ENCODE peak calls at places on chromosomes 4 and X, in six cellular contexts. One of them, this sample, is unnamed.

GRCh38 chr4:184448828-184449227 is 25.5 kb downstream of the IRF2 start:
- DNase-seq in esophagus squamous epithelium: no peak
- DNase-seq in spleen: no peak
- DNase-seq in NB4: peak
- DNase-seq in K562: no peak
- DNase-seq in stomach: no peak
- DNase-seq in this sample: peak

GRCh38 chr4:164700471-164700870 is 53.5 kb upstream of the SMIM31 start:
- DNase-seq in spleen: peak
- DNase-seq in esophagus squamous epithelium: no peak
- DNase-seq in K562: peak
- DNase-seq in NB4: peak
- DNase-seq in stomach: no peak
- DNase-seq in this sample: peak

GRCh38 chrX:131677655-131678628 is 134.1 kb downstream of the OR13H1 start:
- DNase-seq in NB4: peak
- DNase-seq in esophagus squamous epithelium: no peak
- DNase-seq in K562: peak
- DNase-seq in spleen: peak
- DNase-seq in stomach: peak
- DNase-seq in this sample: peak

GRCh38 chrX:73262991-73263390 is 48.3 kb upstream of the NAP1L2 start:
- DNase-seq in esophagus squamous epithelium: no peak
- DNase-seq in spleen: no peak
- DNase-seq in stomach: no peak
- DNase-seq in K562: peak
- DNase-seq in NB4: peak
- DNase-seq in this sample: peak

GRCh38 chr4:140924761-140925392 is 168.7 kb upstream of the TBC1D9 start:
- DNase-seq in stomach: no peak
- DNase-seq in spleen: no peak
- DNase-seq in NB4: no peak
- DNase-seq in K562: no peak
- DNase-seq in esophagus squamous epithelium: no peak
- DNase-seq in this sample: no peak

GRCh38 chr4:48247142-48247877 is 22.3 kb downstream of the TEC start:
- DNase-seq in NB4: peak
- DNase-seq in esophagus squamous epithelium: no peak
- DNase-seq in K562: no peak
- DNase-seq in spleen: no peak
- DNase-seq in stomach: no peak
- DNase-seq in this sample: peak

GRCh38 chrX:12002876-12003275 is 135.4 kb upstream of the FRMPD4 start:
- DNase-seq in esophagus squamous epithelium: no peak
- DNase-seq in stomach: no peak
- DNase-seq in spleen: no peak
- DNase-seq in NB4: no peak
- DNase-seq in K562: no peak
- DNase-seq in this sample: no peak

GRCh38 chr4:24973471-24974251 is 57.1 kb downstream of the LGI2 start:
- DNase-seq in K562: no peak
- DNase-seq in NB4: peak
- DNase-seq in esophagus squamous epithelium: no peak
- DNase-seq in spleen: peak
- DNase-seq in stomach: peak
- DNase-seq in this sample: no peak

GRCh38 chrX:11341274-11342256 is 48.4 kb downstream of the AMELX start:
- DNase-seq in NB4: peak
- DNase-seq in K562: peak
- DNase-seq in stomach: peak
- DNase-seq in spleen: no peak
- DNase-seq in esophagus squamous epithelium: peak
- DNase-seq in this sample: peak

GRCh38 chrX:119475389-119476101 is 7.3 kb downstream of the SLC25A5 start:
- DNase-seq in stomach: no peak
- DNase-seq in NB4: no peak
- DNase-seq in esophagus squamous epithelium: no peak
- DNase-seq in K562: no peak
- DNase-seq in spleen: no peak
- DNase-seq in this sample: no peak

GRCh38 chr4:85861064-85861767 is 386.3 kb downstream of the ARHGAP24 start:
- DNase-seq in spleen: no peak
- DNase-seq in K562: no peak
- DNase-seq in stomach: peak
- DNase-seq in NB4: no peak
- DNase-seq in esophagus squamous epithelium: no peak
- DNase-seq in this sample: no peak

GRCh38 chr4:67736262-67736661 is 17.9 kb downstream of the GNRHR start:
- DNase-seq in spleen: no peak
- DNase-seq in K562: no peak
- DNase-seq in esophagus squamous epithelium: no peak
- DNase-seq in NB4: no peak
- DNase-seq in stomach: no peak
- DNase-seq in this sample: no peak

GRCh38 chr4:635851-636627 is 10.7 kb downstream of the PDE6B start:
- DNase-seq in K562: no peak
- DNase-seq in NB4: no peak
- DNase-seq in spleen: peak
- DNase-seq in esophagus squamous epithelium: no peak
- DNase-seq in stomach: no peak
- DNase-seq in this sample: no peak

GRCh38 chr4:162565730-162566129 is 401.9 kb upstream of the FSTL5 start:
- DNase-seq in K562: no peak
- DNase-seq in esophagus squamous epithelium: no peak
- DNase-seq in NB4: no peak
- DNase-seq in stomach: no peak
- DNase-seq in spleen: no peak
- DNase-seq in this sample: no peak

GRCh38 chrX:130055103-130055502 is 55.2 kb downstream of the ELF4 start:
- DNase-seq in stomach: no peak
- DNase-seq in NB4: no peak
- DNase-seq in spleen: no peak
- DNase-seq in esophagus squamous epithelium: no peak
- DNase-seq in K562: no peak
- DNase-seq in this sample: no peak

GRCh38 chrX:73577368-73577767 is 14.4 kb downstream of the CHIC1 start:
- DNase-seq in spleen: no peak
- DNase-seq in stomach: no peak
- DNase-seq in esophagus squamous epithelium: no peak
- DNase-seq in K562: no peak
- DNase-seq in NB4: no peak
- DNase-seq in this sample: no peak

GRCh38 chr4:110009526-110009925 is 96.8 kb downstream of the EGF start:
- DNase-seq in NB4: no peak
- DNase-seq in stomach: no peak
- DNase-seq in K562: no peak
- DNase-seq in esophagus squamous epithelium: no peak
- DNase-seq in spleen: no peak
- DNase-seq in this sample: no peak

GRCh38 chr4:21885241-21885640 is 63.3 kb downstream of the KCNIP4 start:
- DNase-seq in spleen: no peak
- DNase-seq in NB4: no peak
- DNase-seq in esophagus squamous epithelium: no peak
- DNase-seq in stomach: no peak
- DNase-seq in K562: no peak
- DNase-seq in this sample: no peak

GRCh38 chr4:22372958-22373357 is 142.9 kb downstream of the ADGRA3 start:
- DNase-seq in esophagus squamous epithelium: no peak
- DNase-seq in spleen: no peak
- DNase-seq in NB4: no peak
- DNase-seq in K562: no peak
- DNase-seq in stomach: no peak
- DNase-seq in this sample: no peak

GRCh38 chrX:104165894-104166734 is at the start of gene FAM199X:
- DNase-seq in K562: peak
- DNase-seq in stomach: peak
- DNase-seq in spleen: peak
- DNase-seq in NB4: peak
- DNase-seq in esophagus squamous epithelium: peak
- DNase-seq in this sample: peak
- TF ChIP-seq POLR2A in K562: peak
- TF ChIP-seq POLR2A in stomach: no peak
- TF ChIP-seq POLR2A in spleen: no peak
- TF ChIP-seq POLR2A in NB4: peak
- TF ChIP-seq POLR2A in esophagus squamous epithelium: no peak
- TF ChIP-seq POLR2A in this sample: peak

DNA sequence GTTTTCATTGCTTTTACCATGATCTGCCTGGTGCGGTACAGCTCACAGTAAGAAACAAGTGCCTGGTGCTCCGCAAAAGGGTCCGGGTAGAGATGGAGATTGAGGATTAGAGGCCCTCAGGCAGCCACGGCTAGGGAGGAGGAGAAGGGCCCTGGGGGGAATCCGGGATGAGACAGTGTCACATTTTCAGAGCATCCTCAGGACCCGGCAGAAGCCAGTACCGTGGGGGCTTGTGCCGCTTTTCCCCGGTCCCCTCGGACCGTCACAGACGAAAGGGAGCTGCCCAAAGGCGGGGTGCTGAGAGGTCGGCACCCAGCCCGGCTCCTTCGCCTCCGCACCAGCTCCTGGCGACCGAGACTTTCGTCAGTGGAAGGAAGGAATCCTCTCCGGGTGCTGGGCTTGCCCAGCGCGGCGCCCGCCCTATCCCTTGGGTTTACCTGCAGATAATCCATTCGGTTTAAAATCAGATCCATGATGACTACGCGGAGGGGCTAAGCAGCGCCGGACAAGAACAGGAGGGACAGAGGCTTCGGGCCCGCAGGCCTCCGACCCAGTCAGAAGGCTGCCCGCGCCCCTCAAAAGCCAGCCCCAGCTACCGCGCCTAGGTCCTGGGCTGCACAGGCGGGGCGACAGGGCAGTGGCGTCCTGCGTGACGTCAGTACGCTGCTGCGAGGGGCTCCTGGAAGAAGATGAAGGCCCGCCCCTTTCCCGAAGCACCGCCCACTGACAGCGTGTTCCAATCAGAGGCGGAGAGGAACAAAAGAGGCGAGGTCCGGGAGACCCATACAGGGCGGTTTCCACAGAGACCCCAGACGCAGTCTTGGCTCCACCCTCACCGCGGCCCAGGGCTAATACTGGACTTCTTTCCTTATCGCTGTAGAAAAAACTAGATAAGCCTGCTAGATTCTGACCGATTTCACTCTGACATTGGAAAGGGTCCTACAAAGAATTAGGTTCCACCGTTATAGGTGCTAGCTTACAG is at the start of gene BBS7:
- DNase-seq in K562: peak
- DNase-seq in esophagus squamous epithelium: peak
- DNase-seq in stomach: peak
- DNase-seq in NB4: peak
- DNase-seq in spleen: peak
- DNase-seq in this sample: peak
- TF ChIP-seq POLR2A in K562: peak
- TF ChIP-seq POLR2A in esophagus squamous epithelium: no peak
- TF ChIP-seq POLR2A in stomach: no peak
- TF ChIP-seq POLR2A in NB4: peak
- TF ChIP-seq POLR2A in spleen: no peak
- TF ChIP-seq POLR2A in this sample: peak

GRCh38 chr4:7960790-7961655 is 21.4 kb upstream of the AFAP1 start:
- DNase-seq in spleen: no peak
- DNase-seq in K562: no peak
- DNase-seq in NB4: peak
- DNase-seq in stomach: no peak
- DNase-seq in esophagus squamous epithelium: no peak
- DNase-seq in this sample: no peak
- TF ChIP-seq POLR2A in spleen: no peak
- TF ChIP-seq POLR2A in K562: no peak
- TF ChIP-seq POLR2A in NB4: no peak
- TF ChIP-seq POLR2A in stomach: no peak
- TF ChIP-seq POLR2A in esophagus squamous epithelium: no peak
- TF ChIP-seq POLR2A in this sample: no peak

GRCh38 chrX:138946941-138947340 is 235.4 kb upstream of the FGF13 start:
- DNase-seq in NB4: no peak
- DNase-seq in esophagus squamous epithelium: no peak
- DNase-seq in K562: no peak
- DNase-seq in stomach: no peak
- DNase-seq in spleen: no peak
- DNase-seq in this sample: no peak

DNA sequence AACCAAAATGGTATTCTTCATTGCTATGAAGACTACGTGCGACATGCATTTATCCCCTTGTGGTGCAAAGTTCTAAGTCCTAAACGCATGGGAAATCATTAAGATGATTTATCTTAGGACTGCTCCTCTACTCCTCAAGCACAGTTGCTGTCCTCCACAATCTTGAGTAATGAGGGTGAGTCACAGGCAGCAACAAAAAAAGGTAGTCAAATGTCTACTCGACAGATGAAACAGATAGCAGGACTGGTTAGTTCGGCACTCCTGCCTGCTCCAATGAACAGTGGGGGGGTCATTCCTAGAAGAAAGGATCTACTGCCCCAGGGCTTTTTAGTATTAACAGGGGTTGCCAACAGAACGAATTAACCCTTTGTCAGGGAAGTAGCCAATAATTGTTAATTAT is 233.7 kb upstream of the FGF13 start:
- DNase-seq in spleen: no peak
- DNase-seq in esophagus squamous epithelium: no peak
- DNase-seq in stomach: no peak
- DNase-seq in K562: peak
- DNase-seq in NB4: no peak
- DNase-seq in this sample: no peak
- TF ChIP-seq POLR2A in spleen: no peak
- TF ChIP-seq POLR2A in esophagus squamous epithelium: no peak
- TF ChIP-seq POLR2A in stomach: no peak
- TF ChIP-seq POLR2A in K562: no peak
- TF ChIP-seq POLR2A in NB4: no peak
- TF ChIP-seq POLR2A in this sample: no peak

This sample was measured in erythroblast.